ENCODE peak calls at places on chromosome 6, in seven cellular contexts. A is stimulated activated CD4-positive, alpha-beta T cell treated with anti-CD3 and anti-CD28 coated beads, TNF-alpha, amount 100 ng/mL, for 1 hour; Y is substantia nigra; R is activated gamma-delta T cell treated with Interleukin-2 at 50 U/mL for 16 hours; T is NCI-H1417; C is naive thymus-derived CD4-positive, alpha-beta T cell; U is GM23248. I is an unnamed sample.

GRCh38 chr6:63349401-63349800 is 29.6 kb upstream of the LGSN start:
- DNase-seq in A (no peak), Y (no peak), R (no peak), T (no peak), C (no peak), U (no peak), I (no peak)

GRCh38 chr6:141658721-141659120 is 474.0 kb upstream of the GJE1 start:
- DNase-seq in A (no peak), Y (no peak), R (no peak), T (no peak), C (no peak), U (no peak), I (no peak)

GRCh38 chr6:125114248-125114858 is 39.2 kb upstream of the TPD52L1 start:
- DNase-seq in A (peak; percentile 3), Y (no peak), R (peak; percentile 23), T (peak; percentile 75), C (peak; percentile 17), U (peak; percentile 68), I (no peak)

GRCh38 chr6:136719280-136720044 is 72.8 kb downstream of the MAP3K5 start:
- DNase-seq in A (no peak), Y (no peak), R (no peak), T (no peak), C (no peak), U (peak; percentile 4), I (no peak)

GRCh38 chr6:112251170-112251945 is 3.0 kb downstream of the LAMA4 start:
- DNase-seq in A (no peak), Y (no peak), R (no peak), T (no peak), C (no peak), U (peak; percentile 83), I (no peak)

GRCh38 chr6:41040101-41040910 is 1.3 kb upstream of the UNC5CL start:
- DNase-seq in A (no peak), Y (no peak), R (no peak), T (no peak), C (no peak), U (peak; percentile 38), I (no peak)

GRCh38 chr6:165556116-165556843 is 106.8 kb downstream of the PDE10A start:
- DNase-seq in A (no peak), Y (no peak), R (no peak), T (no peak), C (no peak), U (no peak), I (no peak)

GRCh38 chr6:156617376-156617775 is 159.8 kb upstream of the ARID1B start:
- DNase-seq in A (no peak), Y (no peak), R (no peak), T (peak; percentile 33), C (no peak), U (no peak), I (no peak)

GRCh38 chr6:53347250-53347920 is 1.4 kb downstream of the ELOVL5 start:
- DNase-seq in A (no peak), Y (peak; percentile 69), R (peak; percentile 26), T (peak; percentile 45), C (peak; percentile 37), U (peak; percentile 50), I (peak; percentile 64)

GRCh38 chr6:81049425-81050042 is 702.9 kb downstream of the TENT5A start:
- DNase-seq in A (no peak), Y (no peak), R (no peak), T (no peak), C (no peak), U (peak; percentile 3), I (no peak)

I was measured in CD4-positive, alpha-beta memory T cell.